ENCODE peak calls at places on chromosomes 6 and 20, in seven cellular contexts. R, C, F, N, V, E and W are unnamed samples.

GRCh38 chr6:99739526-99739925 is 132.9 kb downstream of the PRDM13 start:
- DNase-seq in R (no peak), E (no peak), V (peak; percentile 37), N (no peak), F (peak; percentile 68), C (no peak), W (no peak)

GRCh38 chr6:46626228-46626909 is 26.2 kb downstream of the CYP39A1 start:
- DNase-seq in R (no peak), E (no peak), N (peak; percentile 13), V (no peak), C (no peak), F (no peak), W (no peak)

GRCh38 chr6:82237013-82237412 is 10.5 kb downstream of the IBTK start:
- DNase-seq in N (no peak), F (no peak), R (no peak), E (no peak), C (no peak), V (peak; percentile 61), W (no peak)

GRCh38 chr6:15513801-15514711 is 148.8 kb downstream of the DTNBP1 start:
- DNase-seq in N (no peak), C (no peak), R (no peak), E (no peak), F (no peak), V (no peak), W (no peak)

GRCh38 chr6:90294989-90295853 is 1.4 kb downstream of the BACH2 start:
- DNase-seq in R (peak; percentile 56), C (peak; percentile 61), N (peak; percentile 71), E (peak; percentile 59), F (peak; percentile 81), V (no peak), W (peak; percentile 66)

GRCh38 chr6:156777866-156778614 is 862 bp downstream of the ARID1B start:
- DNase-seq in C (peak; percentile 61), E (peak; percentile 67), F (peak; percentile 79), V (peak; percentile 56), R (peak; percentile 54), N (peak; percentile 75), W (peak; percentile 67)

GRCh38 chr20:48928832-48929725 is 7.6 kb downstream of the ARFGEF2 start:
- DNase-seq in C (no peak), N (no peak), V (no peak), E (no peak), F (no peak), R (no peak), W (no peak)

GRCh38 chr6:48736486-48737206 is 625.6 kb upstream of the PTCHD4 start:
- DNase-seq in N (no peak), F (no peak), E (no peak), C (no peak), V (no peak), R (no peak), W (no peak)

GRCh38 chr20:48909910-48910309 is 11.6 kb upstream of the ARFGEF2 start:
- DNase-seq in N (no peak), C (no peak), V (no peak), R (no peak), E (no peak), F (no peak), W (no peak)

GRCh38 chr20:54172856-54173652 is 732 bp downstream of the CYP24A1 start:
- DNase-seq in V (peak; percentile 67), E (no peak), C (no peak), R (no peak), F (no peak), N (no peak), W (no peak)

GRCh38 chr20:12306107-12306506 is 388.4 kb downstream of the BTBD3 start:
- DNase-seq in V (no peak), C (no peak), E (no peak), N (no peak), F (no peak), R (no peak), W (no peak)

GRCh38 chr6:33896391-33897192 is 92.8 kb upstream of the MLN start:
- DNase-seq in E (no peak), R (no peak), N (no peak), V (no peak), C (no peak), F (peak; percentile 30), W (no peak)

GRCh38 chr6:93304514-93304913 is 114.8 kb downstream of the EPHA7 start:
- DNase-seq in E (no peak), R (no peak), F (no peak), N (no peak), V (no peak), C (no peak), W (no peak)

GRCh38 chr6:20159781-20160540 is 52.3 kb downstream of the MBOAT1 start:
- DNase-seq in E (no peak), V (no peak), C (no peak), F (no peak), R (no peak), N (no peak), W (no peak)

GRCh38 chr6:29045075-29045474 is at the start of gene OR2W1:
- DNase-seq in R (no peak), C (no peak), N (no peak), F (no peak), E (no peak), V (no peak), W (no peak)

GRCh38 chr20:56433880-56434255 is 21.8 kb downstream of the CASS4 start:
- DNase-seq in R (no peak), E (no peak), C (no peak), F (no peak), V (no peak), N (no peak), W (no peak)

GRCh38 chr6:87826376-87826775 is 124.3 kb upstream of the AKIRIN2 start:
- DNase-seq in R (no peak), F (no peak), C (no peak), N (no peak), V (no peak), E (no peak), W (no peak)

GRCh38 chr6:164379786-164380185 is 929.6 kb downstream of the C6orf118 start:
- DNase-seq in V (no peak), N (no peak), F (no peak), C (no peak), R (no peak), E (no peak), W (no peak)

GRCh38 chr20:64176548-64177419 is 12.5 kb downstream of the MYT1 start:
- DNase-seq in C (no peak), N (no peak), V (no peak), F (no peak), R (no peak), E (no peak), W (no peak)

GRCh38 chr6:52654592-52654991 is 16.3 kb upstream of the TMEM14A start:
- DNase-seq in V (no peak), N (no peak), E (no peak), F (no peak), R (no peak), C (no peak), W (no peak)

GRCh38 chr20:37327748-37328147 is 18.2 kb upstream of the SRC start:
- DNase-seq in F (peak; percentile 79), E (no peak), N (no peak), V (no peak), C (no peak), R (no peak), W (no peak)

GRCh38 chr6:64224819-64225218 is 589.2 kb downstream of the PHF3 start:
- DNase-seq in F (peak; percentile 53), R (no peak), C (no peak), E (no peak), V (peak; percentile 89), N (no peak), W (no peak)

GRCh38 chr20:32168184-32168910 is 39.2 kb downstream of the PLAGL2 start:
- DNase-seq in F (no peak), R (no peak), E (no peak), V (no peak), C (no peak), N (no peak), W (no peak)

GRCh38 chr6:23435798-23436197 is 690.2 kb upstream of the NRSN1 start:
- DNase-seq in N (no peak), V (no peak), F (no peak), C (no peak), R (no peak), E (no peak), W (no peak)

GRCh38 chr6:169689247-169689646 is 12.6 kb downstream of the WDR27 start:
- DNase-seq in E (no peak), R (no peak), C (no peak), V (no peak), N (no peak), F (no peak), W (no peak)

GRCh38 chr6:138087549-138087948 is 19.7 kb downstream of the PERP start:
- DNase-seq in F (no peak), V (no peak), N (no peak), E (no peak), C (no peak), R (no peak), W (no peak)